ENCODE peak calls at places on chromosomes 6 and 20, in six cellular contexts. T is tibial nerve, Z is A549, I is astrocyte of the cerebellum, J is AG09309, H is kidney. V is an unnamed sample.

GRCh38 chr6:89950879-89951391 is 56.7 kb downstream of the GJA10 start:
- DNase-seq in T (no peak), Z (no peak), I (no peak), J (no peak), H (no peak), V (no peak)

GRCh38 chr6:16704706-16705402 is 56.4 kb downstream of the ATXN1 start:
- DNase-seq in T (no peak), Z (no peak), I (no peak), J (no peak), H (no peak), V (no peak)

GRCh38 chr6:84872996-84873395 is 108.6 kb upstream of the TBX18 start:
- DNase-seq in T (no peak), Z (no peak), I (no peak), J (no peak), H (no peak), V (no peak)

GRCh38 chr6:127277878-127278843 is 11.5 kb downstream of the RNF146 start:
- DNase-seq in T (no peak), Z (no peak), I (no peak), J (no peak), H (no peak), V (no peak)

GRCh38 chr6:101703311-101703710 is 309.8 kb downstream of the GRIK2 start:
- DNase-seq in T (no peak), Z (no peak), I (no peak), J (no peak), H (no peak), V (no peak)

GRCh38 chr20:40073535-40074111 is 615.4 kb downstream of the MAFB start:
- DNase-seq in T (no peak), Z (no peak), I (peak), J (no peak), H (no peak), V (no peak)

GRCh38 chr6:112806163-112806900 is 459.2 kb downstream of the RFPL4B start:
- DNase-seq in T (no peak), Z (no peak), I (no peak), J (no peak), H (no peak), V (no peak)

GRCh38 chr6:82624251-82624650 is 260.6 kb downstream of the TPBG start:
- DNase-seq in T (no peak), Z (no peak), I (no peak), J (no peak), H (no peak), V (no peak)

GRCh38 chr20:31693987-31694661 is 28.5 kb downstream of the BCL2L1 start:
- DNase-seq in T (no peak), Z (no peak), I (no peak), J (no peak), H (no peak), V (no peak)

GRCh38 chr6:37783025-37783825 is 36.3 kb upstream of the ZFAND3 start:
- DNase-seq in T (no peak), Z (no peak), I (no peak), J (no peak), H (peak), V (no peak)

GRCh38 chr6:157240059-157240959 is 83.0 kb downstream of the TMEM242 start:
- DNase-seq in T (peak), Z (no peak), I (no peak), J (peak), H (peak), V (peak)

GRCh38 chr6:29553268-29554057 is 6.1 kb downstream of the UBD start:
- DNase-seq in T (no peak), Z (no peak), I (no peak), J (peak), H (peak), V (peak)

GRCh38 chr6:27280064-27280539 is 32.0 kb downstream of the POM121L2 start:
- DNase-seq in T (no peak), Z (no peak), I (no peak), J (no peak), H (no peak), V (no peak)

GRCh38 chr6:104483225-104483834 is 376.4 kb downstream of the HACE1 start:
- DNase-seq in T (no peak), Z (no peak), I (no peak), J (no peak), H (no peak), V (no peak)

GRCh38 chr6:150590448-150590847 is 9.2 kb upstream of the PLEKHG1 start:
- DNase-seq in T (no peak), Z (no peak), I (no peak), J (no peak), H (no peak), V (no peak)

GRCh38 chr6:168192901-168193815 is 114.1 kb upstream of the FRMD1 start:
- DNase-seq in T (no peak), Z (no peak), I (no peak), J (no peak), H (peak), V (no peak)

GRCh38 chr6:155248021-155249001 is 15.5 kb upstream of the CLDN20 start:
- DNase-seq in T (peak), Z (peak), I (peak), J (peak), H (no peak), V (no peak)

GRCh38 chr6:170292111-170292777 is 1.4 kb upstream of the DLL1 start:
- DNase-seq in T (no peak), Z (no peak), I (no peak), J (no peak), H (no peak), V (no peak)
- TF ChIP-seq CTCF in T (no peak), Z (no peak), I (no peak), J (no peak), H (no peak), V (no peak)

GRCh38 chr6:87139236-87139635 is 16.1 kb upstream of the ZNF292 start:
- DNase-seq in T (no peak), Z (peak), I (peak), J (no peak), H (no peak), V (no peak)
- TF ChIP-seq CTCF in T (peak), Z (peak), I (peak), J (peak), H (peak), V (peak)

GRCh38 chr20:11965602-11966001 is 47.9 kb downstream of the BTBD3 start:
- DNase-seq in T (no peak), Z (no peak), I (no peak), J (no peak), H (no peak), V (no peak)
- TF ChIP-seq CTCF in T (no peak), Z (no peak), I (no peak), J (peak), H (no peak), V (no peak)

DNA sequence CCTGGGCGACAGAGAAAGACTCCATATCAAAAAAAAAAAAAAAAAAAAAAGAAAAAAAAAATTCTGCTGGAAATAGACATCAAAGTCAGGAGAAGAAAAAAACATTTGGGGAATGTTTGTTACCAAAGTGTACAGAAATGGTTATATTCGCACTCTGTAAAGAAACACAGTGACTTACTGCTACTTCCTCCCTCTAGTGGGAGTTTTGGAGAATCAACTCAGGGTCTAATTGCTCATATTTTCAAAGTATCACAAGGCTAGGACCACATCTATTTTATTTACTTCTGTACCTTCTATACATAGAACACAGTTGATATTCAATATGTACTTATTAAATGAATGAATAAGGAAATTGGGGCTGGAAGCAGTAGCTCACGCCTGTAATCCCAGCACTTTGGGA is 24.4 kb downstream of the ARG1 start:
- DNase-seq in T (no peak), Z (no peak), I (no peak), J (no peak), H (no peak), V (no peak)
- TF ChIP-seq CTCF in T (no peak), Z (no peak), I (peak), J (peak), H (peak), V (peak)

V was measured in progenitor cell of endocrine pancreas.